ENCODE peak calls at places on chromosomes 7 and 10, in five cellular contexts. P is brain microvascular endothelial cell; Q is activated CD4-positive, alpha-beta T cell treated with anti-CD3 and anti-CD28 coated beads, Interleukin-2, amount 50 U/mL, for 48 hours; Y is lower lobe of right lung; C is stimulated activated CD4-positive, alpha-beta T cell treated with anti-CD3 and anti-CD28 coated beads, TNF-alpha, amount 100 ng/mL, for 48 hours. W is an unnamed sample.
A peak's percentile ranks its signal among the peaks of the same experiment; 100 is the strongest.

GRCh38 chr10:27490807-27491206 is 13.3 kb upstream of the RAB18 start:
- DNase-seq in Y (no peak), C (no peak), Q (no peak), P (no peak), W (no peak)

GRCh38 chr10:132427939-132428367 is 31.0 kb downstream of the PWWP2B start:
- DNase-seq in P (no peak), C (no peak), Q (no peak), Y (no peak), W (no peak)

GRCh38 chr7:94374231-94374630 is 20.5 kb upstream of the COL1A2 start:
- DNase-seq in P (peak; percentile 91), Y (peak; percentile 54), Q (no peak), C (no peak), W (peak; percentile 81)

GRCh38 chr10:26755443-26755903 is 58.0 kb downstream of the PDSS1 start:
- DNase-seq in Q (no peak), P (peak; percentile 27), Y (no peak), C (no peak), W (no peak)

GRCh38 chr7:5692112-5692844 is 89.2 kb downstream of the RNF216 start:
- DNase-seq in Q (peak; percentile 51), Y (no peak), C (no peak), P (peak; percentile 97), W (no peak)

GRCh38 chr10:25758041-25758457 is 176.0 kb upstream of the MYO3A start:
- DNase-seq in P (peak; percentile 40), C (no peak), Y (no peak), Q (peak; percentile 7), W (no peak)

GRCh38 chr10:6493521-6494451 is 86.3 kb downstream of the PRKCQ start:
- DNase-seq in C (no peak), P (no peak), Q (no peak), Y (no peak), W (no peak)

GRCh38 chr7:73618538-73618937 is 5.8 kb downstream of the MLXIPL start:
- DNase-seq in Q (no peak), Y (no peak), C (no peak), P (no peak), W (no peak)

W was measured in left lung.